ENCODE peak calls at places on chromosome 12, in five cellular contexts. O, B, P, U and Q are unnamed samples.

GRCh38 chr12:83432176-83432719 is 745.5 kb downstream of the TMTC2 start:
- DNase-seq in U (no peak), O (no peak), P (no peak), B (no peak), Q (no peak)

GRCh38 chr12:2963760-2964292 is 4.6 kb downstream of the TEAD4 start:
- DNase-seq in O (peak), P (no peak), B (peak), U (peak), Q (no peak)

GRCh38 chr12:110929818-110930217 is 9.4 kb upstream of the MYL2 start:
- DNase-seq in B (no peak), U (no peak), O (no peak), P (no peak), Q (no peak)

GRCh38 chr12:42097971-42098370 is 46.7 kb downstream of the GXYLT1 start:
- DNase-seq in U (no peak), P (no peak), B (peak), O (no peak), Q (no peak)

GRCh38 chr12:91603060-91603459 is 420.4 kb upstream of the DCN start:
- DNase-seq in B (no peak), O (no peak), P (no peak), U (no peak), Q (no peak)

GRCh38 chr12:106080111-106080732 is 58.5 kb downstream of the NUAK1 start:
- DNase-seq in O (no peak), P (no peak), B (peak), U (no peak), Q (peak)

GRCh38 chr12:54463034-54463433 is 10.4 kb downstream of the GTSF1 start:
- DNase-seq in B (peak), O (no peak), P (peak), U (peak), Q (peak)

GRCh38 chr12:72433298-72433697 is 161.1 kb downstream of the TRHDE start:
- DNase-seq in P (no peak), B (no peak), O (no peak), U (no peak), Q (no peak)

GRCh38 chr12:110554184-110554583 is 28.9 kb downstream of the PPTC7 start:
- DNase-seq in P (no peak), O (no peak), U (no peak), B (no peak), Q (no peak)

GRCh38 chr12:46524778-46525177 is 152.2 kb upstream of the SLC38A2 start:
- DNase-seq in U (peak), P (peak), B (peak), O (peak), Q (peak)

GRCh38 chr12:98733667-98734350 is 88.7 kb downstream of the APAF1 start:
- DNase-seq in P (no peak), B (no peak), U (no peak), O (no peak), Q (no peak)

GRCh38 chr12:20628388-20628787 is 66.7 kb upstream of the SLCO1C1 start:
- DNase-seq in O (no peak), U (no peak), B (no peak), P (peak), Q (no peak)

GRCh38 chr12:67482751-67483661 is 165.5 kb upstream of the DYRK2 start:
- DNase-seq in O (peak), B (peak), P (no peak), U (peak), Q (no peak)

GRCh38 chr12:110001596-110001995 is 2.4 kb downstream of the ANKRD13A start:
- DNase-seq in B (no peak), P (no peak), U (no peak), O (no peak), Q (no peak)

GRCh38 chr12:124736115-124737039 is 127.3 kb downstream of the SCARB1 start:
- DNase-seq in B (no peak), O (no peak), U (no peak), P (no peak), Q (no peak)

DNA sequence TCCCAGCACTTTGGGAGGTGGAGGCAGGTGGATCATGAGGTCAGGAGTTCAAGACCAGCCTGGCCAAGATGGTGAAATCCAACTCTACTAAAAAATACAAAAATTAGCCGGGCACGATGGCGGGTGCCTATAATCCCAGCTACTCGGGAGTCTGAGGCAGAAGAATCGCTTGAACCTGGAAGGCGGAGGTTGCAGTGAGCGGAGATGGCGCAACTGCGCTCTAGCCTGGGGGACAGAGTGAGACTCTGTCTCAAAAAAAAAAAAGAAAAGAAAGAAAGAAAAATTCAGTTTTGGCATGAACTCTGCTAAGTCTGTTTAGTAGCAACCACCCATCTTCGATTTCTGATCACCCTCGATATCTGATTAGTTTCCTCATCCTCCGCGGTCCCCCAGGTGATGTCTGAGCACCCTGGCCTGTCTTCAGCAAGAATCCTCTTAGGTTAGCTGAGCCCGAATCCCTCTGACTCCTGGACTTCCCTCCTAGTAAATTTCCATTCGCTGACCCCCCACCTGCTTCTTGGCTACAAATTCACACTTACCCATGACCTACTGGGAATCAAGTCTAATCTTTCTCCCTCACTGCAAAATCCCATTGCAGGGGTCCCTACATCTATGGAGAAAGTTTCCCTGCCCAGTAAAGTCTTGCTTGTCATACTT is 879 bp upstream of the HSPB8 start:
- DNase-seq in O (no peak), B (no peak), U (no peak), P (no peak), Q (no peak)
- H3K27ac ChIP-seq in O (peak), B (peak), U (peak), P (peak), Q (peak)

GRCh38 chr12:22569253-22569652 is 24.9 kb upstream of the C2CD5 start:
- DNase-seq in U (no peak), O (no peak), P (no peak), B (no peak), Q (no peak)

GRCh38 chr12:22577667-22578066 is 33.3 kb upstream of the C2CD5 start:
- DNase-seq in B (peak), O (no peak), U (no peak), P (no peak), Q (no peak)

GRCh38 chr12:22576473-22576872 is 32.1 kb upstream of the C2CD5 start:
- DNase-seq in P (no peak), O (no peak), U (no peak), B (no peak), Q (no peak)

GRCh38 chr12:22574921-22575320 is 30.6 kb upstream of the C2CD5 start:
- DNase-seq in O (no peak), U (no peak), B (no peak), P (no peak), Q (no peak)

GRCh38 chr12:22573181-22573580 is 28.8 kb upstream of the C2CD5 start:
- DNase-seq in P (no peak), O (no peak), U (no peak), B (no peak), Q (no peak)
- H3K27ac ChIP-seq in P (no peak), O (no peak), U (no peak), B (no peak), Q (no peak)

GRCh38 chr12:53186745-53187144 is 6.0 kb upstream of the CSAD start:
- DNase-seq in O (no peak), U (no peak), P (no peak), B (no peak), Q (no peak)
- H3K27ac ChIP-seq in O (no peak), U (no peak), P (no peak), B (no peak), Q (no peak)

DNA sequence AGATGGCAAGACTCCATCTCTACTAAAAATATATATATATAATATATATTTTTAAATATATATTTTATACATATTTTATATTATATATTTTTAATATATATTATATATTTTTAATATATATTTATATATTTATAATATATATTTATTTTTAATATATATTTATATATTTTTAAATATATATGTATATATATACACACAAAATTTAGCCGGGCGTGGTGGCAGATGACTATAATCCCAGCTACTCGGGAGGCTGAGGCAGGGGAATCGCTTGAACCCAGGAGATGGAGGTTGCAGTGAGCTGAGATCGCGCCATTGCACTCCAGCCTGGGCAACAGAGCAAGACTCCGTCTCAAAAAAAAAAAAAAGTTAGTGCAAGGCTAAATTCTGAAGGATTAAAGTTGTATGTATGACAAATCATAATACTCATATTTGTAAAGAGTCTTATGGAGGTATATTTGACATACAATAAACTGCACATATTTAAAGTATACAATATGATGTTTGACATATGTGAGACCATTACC is 7.7 kb upstream of the TDG start:
- DNase-seq in B (no peak), O (no peak), U (no peak), P (no peak), Q (no peak)
- H3K27ac ChIP-seq in B (peak), O (no peak), U (peak), P (peak), Q (peak)

GRCh38 chr12:62827855-62828254 is 107.1 kb downstream of the PPM1H start:
- DNase-seq in P (no peak), B (no peak), U (no peak), O (no peak), Q (no peak)

GRCh38 chr12:62832528-62832927 is 102.4 kb downstream of the PPM1H start:
- DNase-seq in P (no peak), U (no peak), B (no peak), O (no peak), Q (no peak)

GRCh38 chr12:62832027-62832426 is 102.9 kb downstream of the PPM1H start:
- DNase-seq in P (no peak), U (no peak), B (no peak), O (no peak), Q (no peak)

GRCh38 chr12:62827042-62827441 is 107.9 kb downstream of the PPM1H start:
- DNase-seq in O (no peak), U (no peak), B (no peak), P (peak), Q (no peak)
- H3K27ac ChIP-seq in O (no peak), U (no peak), B (no peak), P (no peak), Q (no peak)

GRCh38 chr12:119989619-119990381 is 764 bp downstream of the BICDL1 start:
- DNase-seq in U (peak), O (peak), B (peak), P (peak), Q (peak)
- H3K27ac ChIP-seq in U (no peak), O (no peak), B (no peak), P (peak), Q (peak)

GRCh38 chr12:49642370-49642802 is 19.0 kb downstream of the PRPF40B start:
- DNase-seq in U (no peak), O (peak), B (no peak), P (no peak), Q (no peak)
- H3K27ac ChIP-seq in U (no peak), O (no peak), B (no peak), P (no peak), Q (peak)

GRCh38 chr12:75341873-75342272 is 7.4 kb downstream of the GLIPR1L1 start:
- DNase-seq in P (peak), O (no peak), B (no peak), U (no peak), Q (no peak)
- H3K27ac ChIP-seq in P (no peak), O (no peak), B (no peak), U (no peak), Q (no peak)